ENCODE peak calls at places on chromosome X, in seven cellular contexts. U, K, T, C, W, H and O are unnamed samples.
A peak's percentile ranks its signal among the peaks of the same experiment; 100 is the strongest.

GRCh38 chrX:3669841-3670240 is 43.6 kb downstream of the PRKX start:
- DNase-seq in U (no peak), K (no peak), T (no peak), C (no peak), W (no peak), H (no peak), O (no peak)

GRCh38 chrX:19571708-19572107 is 56.4 kb upstream of the MAP3K15 start:
- DNase-seq in U (no peak), K (no peak), T (no peak), C (no peak), W (no peak), H (no peak), O (no peak)

GRCh38 chrX:64437665-64438064 is 42.4 kb upstream of the MTMR8 start:
- DNase-seq in U (no peak), K (no peak), T (no peak), C (no peak), W (no peak), H (no peak), O (no peak)

GRCh38 chrX:40174594-40175415 is 77.0 kb upstream of the BCOR start:
- DNase-seq in U (no peak), K (peak; percentile 66), T (peak; percentile 56), C (peak; percentile 72), W (no peak), H (no peak), O (no peak)

GRCh38 chrX:28099166-28099565 is 117.9 kb upstream of the DCAF8L1 start:
- DNase-seq in U (no peak), K (peak; percentile 14), T (no peak), C (no peak), W (no peak), H (no peak), O (no peak)

GRCh38 chrX:87727615-87728014 is 210.0 kb downstream of the KLHL4 start:
- DNase-seq in U (no peak), K (no peak), T (no peak), C (no peak), W (no peak), H (no peak), O (no peak)

GRCh38 chrX:48475295-48475694 is 704 bp upstream of the FTSJ1 start:
- DNase-seq in U (no peak), K (no peak), T (no peak), C (no peak), W (no peak), H (no peak), O (no peak)

GRCh38 chrX:143788265-143788664 is 67.7 kb upstream of the SPANXN2 start:
- DNase-seq in U (no peak), K (peak; percentile 1), T (no peak), C (peak; percentile 27), W (no peak), H (no peak), O (no peak)

GRCh38 chrX:68732906-68733493 is 85.5 kb downstream of the STARD8 start:
- DNase-seq in U (peak; percentile 31), K (peak; percentile 17), T (peak; percentile 60), C (peak; percentile 64), W (peak; percentile 59), H (no peak), O (peak; percentile 63)

GRCh38 chrX:40391662-40392061 is 189.1 kb upstream of the ATP6AP2 start:
- DNase-seq in U (no peak), K (no peak), T (no peak), C (no peak), W (no peak), H (no peak), O (no peak)

GRCh38 chrX:10414872-10415703 is 205.3 kb downstream of the MID1 start:
- DNase-seq in U (peak; percentile 43), K (peak; percentile 78), T (no peak), C (peak; percentile 37), W (no peak), H (no peak), O (no peak)

GRCh38 chrX:50206753-50207152 is 2.2 kb downstream of the CCNB3 start:
- DNase-seq in U (no peak), K (no peak), T (no peak), C (no peak), W (no peak), H (no peak), O (no peak)

GRCh38 chrX:49184294-49185061 is 1.7 kb downstream of the PRICKLE3 start:
- DNase-seq in U (peak; percentile 83), K (peak; percentile 78), T (peak; percentile 90), C (peak; percentile 92), W (peak; percentile 89), H (no peak), O (peak; percentile 91)

GRCh38 chrX:989959-990510 is 222.4 kb downstream of the CRLF2 start:
- DNase-seq in U (peak; percentile 56), K (peak; percentile 95), T (peak; percentile 78), C (no peak), W (peak; percentile 34), H (no peak), O (peak; percentile 25)

GRCh38 chrX:126658447-126658846 is 105.8 kb upstream of the DCAF12L1 start:
- DNase-seq in U (no peak), K (peak; percentile 0), T (no peak), C (no peak), W (no peak), H (no peak), O (no peak)

GRCh38 chrX:270848-271367 is 10.3 kb upstream of the PLCXD1 start:
- DNase-seq in U (no peak), K (no peak), T (no peak), C (no peak), W (no peak), H (no peak), O (peak; percentile 10)

GRCh38 chrX:150211988-150212387 is 151.1 kb upstream of the MAMLD1 start:
- DNase-seq in U (peak; percentile 74), K (peak; percentile 68), T (no peak), C (peak; percentile 70), W (no peak), H (no peak), O (no peak)

GRCh38 chrX:108699368-108699767 is 37.0 kb downstream of the IRS4 start:
- DNase-seq in U (peak; percentile 14), K (peak; percentile 12), T (no peak), C (peak; percentile 55), W (no peak), H (peak; percentile 2), O (no peak)

GRCh38 chrX:98931194-98931593 is 1478.9 kb downstream of the PCDH19 start:
- DNase-seq in U (no peak), K (no peak), T (no peak), C (no peak), W (no peak), H (no peak), O (no peak)

GRCh38 chrX:97332963-97333362 is 449.3 kb downstream of the RPA4 start:
- DNase-seq in U (peak; percentile 56), K (peak; percentile 27), T (no peak), C (peak; percentile 27), W (no peak), H (no peak), O (no peak)

GRCh38 chrX:119692241-119693031 is 532 bp downstream of the SEPTIN6 start:
- DNase-seq in U (peak; percentile 48), K (peak; percentile 27), T (peak; percentile 27), C (peak; percentile 66), W (no peak), H (no peak), O (peak; percentile 28)

GRCh38 chrX:129930941-129931410 is 25.0 kb downstream of the UTP14A start:
- DNase-seq in U (no peak), K (peak; percentile 43), T (no peak), C (peak; percentile 14), W (no peak), H (no peak), O (no peak)

GRCh38 chrX:12770440-12770839 is 20.8 kb upstream of the PRPS2 start:
- DNase-seq in U (peak; percentile 30), K (no peak), T (no peak), C (peak; percentile 43), W (no peak), H (no peak), O (no peak)

GRCh38 chrX:73683236-73683859 is 120.4 kb downstream of the CHIC1 start:
- DNase-seq in U (no peak), K (peak; percentile 3), T (no peak), C (peak; percentile 75), W (no peak), H (no peak), O (no peak)

DNA sequence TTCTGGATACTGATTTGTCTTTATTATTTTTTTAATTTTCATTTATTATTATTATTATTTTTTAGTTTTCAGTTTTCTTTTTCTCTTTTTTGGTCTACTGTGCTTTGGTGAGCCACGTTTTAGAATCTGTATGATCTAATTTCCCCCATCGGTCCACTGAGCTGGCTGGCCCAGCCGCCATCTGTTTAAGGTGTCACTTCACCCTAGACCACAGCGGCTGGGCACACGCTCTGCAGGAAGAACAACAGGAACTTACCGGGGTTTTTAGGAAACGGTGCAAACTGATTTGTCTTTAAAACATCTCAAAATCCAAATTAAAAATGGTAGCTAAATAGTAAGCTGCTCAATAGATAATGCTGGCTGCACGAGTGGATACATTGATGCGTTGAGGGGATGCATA is 48.8 kb upstream of the AMOT start:
- DNase-seq in U (no peak), K (no peak), T (no peak), C (no peak), W (no peak), H (no peak), O (no peak)
- H3K9me3 ChIP-seq in U (no peaks in the 10 kb centered on the region), K (no peaks in the 10 kb centered on the region), T (no peaks in the 10 kb centered on the region), C (no peaks in the 10 kb centered on the region), W (no peaks in the 10 kb centered on the region), H (no peaks in the 10 kb centered on the region), O (no peaks in the 10 kb centered on the region)

GRCh38 chrX:30793075-30793766 is 95.8 kb downstream of the TAB3 start:
- DNase-seq in U (no peak), K (no peak), T (no peak), C (no peak), W (no peak), H (no peak), O (no peak)
- H3K9me3 ChIP-seq in U (peaks cover 28% of the 10 kb centered on the region), K (no peaks in the 10 kb centered on the region), T (no peaks in the 10 kb centered on the region), C (no peaks in the 10 kb centered on the region), W (no peaks in the 10 kb centered on the region), H (no peaks in the 10 kb centered on the region), O (no peaks in the 10 kb centered on the region)

DNA sequence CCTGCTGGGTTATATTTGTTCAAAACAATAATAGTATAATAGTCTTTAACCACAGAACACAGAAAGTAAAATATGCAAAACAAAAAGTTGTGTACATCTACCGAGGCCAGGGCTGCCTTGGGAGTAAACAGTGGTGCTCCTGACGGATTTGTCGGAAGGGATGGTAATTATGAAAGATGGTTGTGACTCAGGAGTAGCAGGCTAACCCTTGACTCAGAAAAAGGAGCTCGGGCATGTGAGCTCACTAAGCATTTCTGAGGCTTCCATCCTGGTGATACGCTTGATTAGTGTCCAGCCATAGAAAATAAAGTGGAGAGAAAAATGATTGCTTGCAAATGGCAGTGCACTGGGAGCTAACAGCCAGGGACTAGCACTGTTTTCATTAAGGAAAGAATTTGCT is 53.2 kb upstream of the SPANXB1 start:
- DNase-seq in U (no peak), K (peak; percentile 3), T (no peak), C (no peak), W (no peak), H (no peak), O (no peak)
- H3K9me3 ChIP-seq in U (no peaks in the 10 kb centered on the region), K (no peaks in the 10 kb centered on the region), T (no peaks in the 10 kb centered on the region), C (no peaks in the 10 kb centered on the region), W (no peaks in the 10 kb centered on the region), H (no peaks in the 10 kb centered on the region), O (no peaks in the 10 kb centered on the region)

DNA sequence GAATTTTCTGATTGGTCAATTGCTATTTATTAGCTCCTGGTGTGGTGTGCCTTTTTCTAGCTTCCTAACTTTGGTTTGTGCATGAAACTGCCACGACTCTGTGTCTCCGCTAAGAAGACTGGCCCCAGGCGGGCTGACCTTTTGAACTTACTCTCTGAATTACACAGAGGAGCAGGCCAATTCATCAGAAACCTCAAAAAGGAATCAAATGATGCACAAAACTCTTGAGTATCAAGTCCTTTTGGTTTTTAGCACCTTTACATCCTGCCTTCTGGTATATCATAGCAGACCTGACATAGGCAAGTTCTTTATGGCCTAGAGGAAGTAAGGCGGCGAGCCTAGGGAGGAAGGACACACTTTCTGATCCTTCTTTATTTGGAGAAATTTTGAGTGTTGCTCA is 17.6 kb downstream of the TKTL1 start:
- DNase-seq in U (no peak), K (no peak), T (no peak), C (no peak), W (no peak), H (no peak), O (no peak)
- H3K9me3 ChIP-seq in U (no peaks in the 10 kb centered on the region), K (no peaks in the 10 kb centered on the region), T (no peaks in the 10 kb centered on the region), C (no peaks in the 10 kb centered on the region), W (no peaks in the 10 kb centered on the region), H (no peaks in the 10 kb centered on the region), O (no peaks in the 10 kb centered on the region)